ENCODE peak calls at places on chromosomes 12 and 14, in four cellular contexts. C is NT2/D1, U is NCI-H1092, V is cardiac muscle cell. R is an unnamed sample.

GRCh38 chr12:76008438-76008837 is 23.1 kb downstream of the PHLDA1 start:
- DNase-seq in U (no peak), V (no peak), C (no peak), R (no peak)

GRCh38 chr12:51441583-51441982 is 17.0 kb downstream of the SLC4A8 start:
- DNase-seq in C (no peak), U (no peak), V (peak; percentile 71), R (no peak)

GRCh38 chr14:76926521-76927251 is 100.5 kb downstream of the LRRC74A start:
- DNase-seq in V (peak; percentile 79), C (no peak), U (no peak), R (no peak)

GRCh38 chr12:1972856-1973317 is 31.4 kb downstream of the DCP1B start:
- DNase-seq in V (peak; percentile 36), U (no peak), C (no peak), R (no peak)

GRCh38 chr14:59897757-59898383 is 22.1 kb upstream of the LRRC9 start:
- DNase-seq in V (peak; percentile 47), U (peak; percentile 64), C (peak; percentile 23), R (peak; percentile 38)

GRCh38 chr12:45407967-45408743 is 192.3 kb downstream of the ANO6 start:
- DNase-seq in U (no peak), V (no peak), C (no peak), R (no peak)

GRCh38 chr12:50515587-50515986 is 10.8 kb downstream of the DIP2B start:
- DNase-seq in C (no peak), V (no peak), U (no peak), R (no peak)

GRCh38 chr12:65948320-65949008 is 124.2 kb downstream of the HMGA2 start:
- DNase-seq in U (no peak), C (no peak), V (peak; percentile 98), R (no peak)

GRCh38 chr14:90693413-90693812 is 122.8 kb downstream of the TTC7B start:
- DNase-seq in U (peak; percentile 25), V (no peak), C (no peak), R (no peak)

GRCh38 chr12:26204612-26205289 is 9.4 kb downstream of the SSPN start:
- DNase-seq in V (peak; percentile 54), C (no peak), U (no peak), R (no peak)

GRCh38 chr12:530308-530707 is 70.6 kb downstream of the B4GALNT3 start:
- DNase-seq in U (no peak), C (no peak), V (no peak), R (no peak)

GRCh38 chr12:6849976-6850560 is 1.0 kb downstream of the CDCA3 start:
- DNase-seq in C (no peak), U (no peak), V (no peak), R (no peak)

GRCh38 chr12:81811066-81811777 is 52.1 kb upstream of the PPFIA2 start:
- DNase-seq in C (peak; percentile 18), V (peak; percentile 91), U (no peak), R (no peak)

GRCh38 chr12:78403136-78403535 is 461.4 kb upstream of the SYT1 start:
- DNase-seq in C (no peak), V (peak; percentile 17), U (no peak), R (no peak)

GRCh38 chr14:67359319-67359774 is 257 bp downstream of the ATP6V1D start:
- DNase-seq in C (no peak), U (no peak), V (peak; percentile 63), R (no peak)

GRCh38 chr14:50668008-50668851 is at the start of gene SAV1:
- DNase-seq in C (peak; percentile 64), U (peak; percentile 81), V (peak; percentile 84), R (peak; percentile 73)

GRCh38 chr12:51389302-51389999 is 1.8 kb downstream of the GALNT6 start:
- DNase-seq in U (no peak), V (no peak), C (no peak), R (no peak)

GRCh38 chr12:39003541-39004160 is 98.3 kb upstream of the CPNE8 start:
- DNase-seq in U (no peak), V (no peak), C (no peak), R (no peak)

GRCh38 chr14:52244328-52244727 is 23.2 kb upstream of the PTGDR start:
- DNase-seq in U (no peak), C (no peak), V (no peak), R (no peak)

GRCh38 chr12:50101663-50102062 is 2.1 kb upstream of the GPD1 start:
- DNase-seq in C (peak; percentile 70), V (peak; percentile 63), U (no peak), R (no peak)

GRCh38 chr12:75658826-75659823 is 147.7 kb upstream of the KRR1 start:
- DNase-seq in U (peak; percentile 3), V (peak; percentile 80), C (no peak), R (no peak)

GRCh38 chr12:95611676-95612309 is 60.5 kb upstream of the USP44 start:
- DNase-seq in U (no peak), V (no peak), C (peak; percentile 43), R (no peak)

GRCh38 chr14:104870368-104871144 is 5.5 kb downstream of the CEP170B start:
- DNase-seq in U (no peak), C (no peak), V (no peak), R (no peak)

GRCh38 chr14:58128416-58128815 is 23.6 kb downstream of the ARMH4 start:
- DNase-seq in U (no peak), V (no peak), C (no peak), R (no peak)

GRCh38 chr14:24879661-24880381 is 170.1 kb downstream of the STXBP6 start:
- DNase-seq in U (no peak), V (peak; percentile 37), C (no peak), R (no peak)

GRCh38 chr12:17609152-17609551 is 480.8 kb downstream of the RERGL start:
- DNase-seq in U (no peak), C (no peak), V (no peak), R (no peak)

GRCh38 chr12:6724409-6724797 is 557 bp downstream of the COPS7A start:
- DNase-seq in V (no peak), U (no peak), C (peak; percentile 46), R (no peak)

GRCh38 chr12:116717466-116718457 is 20.1 kb downstream of the SPRING1 start:
- DNase-seq in C (no peak), U (no peak), V (peak; percentile 80), R (peak; percentile 52)

GRCh38 chr12:103462675-103463074 is 33.1 kb downstream of the C12orf42 start:
- DNase-seq in V (no peak), C (no peak), U (no peak), R (no peak)

GRCh38 chr12:42587564-42588307 is 1.8 kb downstream of the PRICKLE1 start:
- DNase-seq in U (no peak), C (no peak), V (peak; percentile 36), R (peak; percentile 23)

GRCh38 chr14:60651936-60652673 is 2.8 kb upstream of the SIX1 start:
- DNase-seq in U (peak; percentile 57), V (no peak), C (no peak), R (no peak)

GRCh38 chr12:52370906-52371608 is 3.8 kb upstream of the KRT85 start:
- DNase-seq in C (no peak), U (no peak), V (peak; percentile 87), R (no peak)

GRCh38 chr12:14216405-14217294 is 148.8 kb upstream of the ATF7IP start:
- DNase-seq in C (no peak), U (no peak), V (peak; percentile 18), R (no peak)

GRCh38 chr14:54591461-54592245 is 24.7 kb downstream of the SAMD4A start:
- DNase-seq in V (no peak), C (no peak), U (no peak), R (no peak)

GRCh38 chr14:22994762-22995275 is 12.5 kb upstream of the AJUBA start:
- DNase-seq in U (peak; percentile 16), C (no peak), V (peak; percentile 76), R (no peak)

GRCh38 chr12:55693323-55694187 is 14.1 kb downstream of the ITGA7 start:
- DNase-seq in U (no peak), V (no peak), C (no peak), R (no peak)

GRCh38 chr12:112822056-112822455 is 30.5 kb downstream of the RPH3A start:
- DNase-seq in V (no peak), U (peak; percentile 79), C (no peak), R (no peak)

GRCh38 chr14:34363733-34364134 is 98.3 kb downstream of the SPTSSA start:
- DNase-seq in U (no peak), V (peak; percentile 85), C (no peak), R (no peak)

GRCh38 chr12:11794751-11795150 is 145.3 kb downstream of the ETV6 start:
- DNase-seq in V (no peak), U (no peak), C (no peak), R (no peak)

GRCh38 chr12:54560374-54560858 is 11.0 kb downstream of the PDE1B start:
- DNase-seq in V (peak; percentile 90), U (peak; percentile 89), C (no peak), R (peak; percentile 92)

R was measured in NCI-H187.